ENCODE peak calls at places on chromosomes 12 and 14, in seven cellular contexts. F is transverse colon; R is upper lobe of right lung; V is tibial nerve; P is NCI-H1436; B is CD8-positive, alpha-beta T cell; C is amygdala. N is an unnamed sample.

GRCh38 chr12:106136263-106136662 is 2.5 kb downstream of the NUAK1 start:
- DNase-seq in V (peak; percentile 96), R (peak; percentile 91), F (peak; percentile 86), C (peak; percentile 71), P (peak; percentile 87), B (peak; percentile 80), N (peak; percentile 85)

GRCh38 chr14:28001002-28001401 is 765.6 kb upstream of the FOXG1 start:
- DNase-seq in C (no peak), B (no peak), F (no peak), P (no peak), V (no peak), R (no peak), N (no peak)

GRCh38 chr14:63492391-63492790 is 50.8 kb downstream of the PPP2R5E start:
- DNase-seq in P (no peak), C (no peak), R (no peak), F (no peak), V (no peak), B (no peak), N (no peak)

GRCh38 chr12:38158428-38159091 is 158.0 kb upstream of the ALG10B start:
- DNase-seq in P (no peak), B (no peak), C (no peak), R (no peak), F (no peak), V (no peak), N (no peak)

GRCh38 chr12:4648499-4649357 is at the start of the genes AKAP3 and NDUFA9:
- DNase-seq in V (peak; percentile 79), R (peak; percentile 86), C (peak; percentile 69), P (peak; percentile 59), F (peak; percentile 86), B (peak; percentile 71), N (peak; percentile 87)

GRCh38 chr12:78863482-78864427 is 819 bp upstream of the SYT1 start:
- DNase-seq in F (peak; percentile 38), V (peak; percentile 15), C (peak; percentile 33), R (peak; percentile 73), P (peak; percentile 69), B (no peak), N (peak; percentile 79)

GRCh38 chr12:89636776-89637160 is 71.9 kb downstream of the ATP2B1 start:
- DNase-seq in C (no peak), V (no peak), R (no peak), F (no peak), B (no peak), P (no peak), N (no peak)

GRCh38 chr12:124833693-124834122 is 30.0 kb downstream of the SCARB1 start:
- DNase-seq in R (no peak), V (no peak), B (no peak), F (no peak), C (no peak), P (no peak), N (no peak)

GRCh38 chr14:61690982-61691381 is 4.3 kb upstream of the HIF1A start:
- DNase-seq in R (no peak), P (no peak), F (no peak), V (no peak), B (no peak), C (no peak), N (no peak)

GRCh38 chr12:45726594-45727300 is 2.8 kb upstream of the ARID2 start:
- DNase-seq in B (peak; percentile 21), R (peak; percentile 82), V (peak; percentile 53), F (peak; percentile 62), P (no peak), C (peak; percentile 29), N (peak; percentile 34)

GRCh38 chr12:115984607-115985006 is 292.9 kb downstream of the MED13L start:
- DNase-seq in F (no peak), R (no peak), V (no peak), P (peak; percentile 28), B (no peak), C (no peak), N (peak; percentile 49)

GRCh38 chr14:36662543-36663403 is 1.1 kb downstream of the PAX9 start:
- DNase-seq in B (no peak), C (no peak), F (no peak), R (no peak), P (no peak), V (no peak), N (no peak)

N was measured in NCI-H2171.